ENCODE peak calls at places on chromosomes 7 and 10, in six cellular contexts. W, L, A, D, M and T are unnamed samples.

GRCh38 chr7:31120800-31121513 is 68.8 kb downstream of the ADCYAP1R1 start:
- DNase-seq in W (no peak), A (no peak), L (peak), D (no peak), M (no peak), T (no peak)

GRCh38 chr10:121077331-121077730 is 226.2 kb downstream of the WDR11 start:
- DNase-seq in A (no peak), L (no peak), D (peak), M (peak), W (peak), T (no peak)

GRCh38 chr7:149733131-149733531 is 40.3 kb downstream of the ZNF467 start:
- DNase-seq in A (no peak), M (no peak), D (no peak), L (no peak), W (no peak), T (no peak)

GRCh38 chr7:30976381-30976780 is 12.6 kb downstream of the GHRHR start:
- DNase-seq in A (no peak), D (no peak), W (no peak), L (peak), M (no peak), T (no peak)

GRCh38 chr7:111018960-111019835 is 71.7 kb upstream of the LRRN3 start:
- DNase-seq in M (no peak), L (no peak), A (no peak), W (no peak), D (no peak), T (no peak)

GRCh38 chr10:114776908-114777307 is 44.7 kb upstream of the FHIP2A start:
- DNase-seq in A (no peak), M (no peak), D (no peak), L (no peak), W (no peak), T (no peak)

GRCh38 chr7:150432915-150433892 is 17.2 kb upstream of the GIMAP8 start:
- DNase-seq in M (no peak), D (peak), L (peak), W (no peak), A (no peak), T (no peak)

GRCh38 chr10:5944389-5945202 is 32.7 kb downstream of the IL15RA start:
- DNase-seq in M (peak), D (peak), A (peak), L (peak), W (peak), T (peak)

GRCh38 chr7:31782411-31782991 is 95.5 kb downstream of the PPP1R17 start:
- DNase-seq in M (peak), A (peak), W (no peak), L (no peak), D (no peak), T (no peak)

GRCh38 chr7:4058158-4058557 is 623.9 kb upstream of the FOXK1 start:
- DNase-seq in L (no peak), M (no peak), W (no peak), A (peak), D (no peak), T (no peak)

GRCh38 chr10:131126321-131127121 is 185.0 kb downstream of the TCERG1L start:
- DNase-seq in M (peak), D (no peak), L (no peak), A (no peak), W (no peak), T (no peak)

GRCh38 chr7:97012293-97013005 is 7.1 kb downstream of the DLX6 start:
- DNase-seq in D (no peak), M (no peak), L (no peak), A (no peak), W (no peak), T (no peak)

GRCh38 chr7:24972991-24973390 is 7.0 kb downstream of the OSBPL3 start:
- DNase-seq in A (peak), L (no peak), W (no peak), M (peak), D (no peak), T (peak)

GRCh38 chr7:17802056-17802455 is 138.2 kb downstream of the SNX13 start:
- DNase-seq in W (no peak), L (no peak), D (no peak), A (peak), M (peak), T (no peak)

GRCh38 chr7:27189560-27190283 is 4.7 kb upstream of the HOXA11 start:
- DNase-seq in A (no peak), W (no peak), L (peak), D (peak), M (no peak), T (no peak)

GRCh38 chr10:12615296-12616220 is 266.2 kb downstream of the CAMK1D start:
- DNase-seq in W (no peak), D (no peak), M (no peak), A (no peak), L (no peak), T (no peak)

GRCh38 chr7:51235593-51236313 is 80.9 kb downstream of the COBL start:
- DNase-seq in A (no peak), D (no peak), M (no peak), W (no peak), L (no peak), T (no peak)

GRCh38 chr7:147833549-147833948 is 757.0 kb upstream of the C7orf33 start:
- DNase-seq in D (no peak), A (no peak), W (no peak), L (no peak), M (no peak), T (no peak)

GRCh38 chr10:107653832-107654287 is 489.4 kb upstream of the SORCS1 start:
- DNase-seq in L (peak), A (peak), D (no peak), W (no peak), M (peak), T (no peak)

GRCh38 chr10:118754556-118755423 is at the start of gene CACUL1:
- DNase-seq in A (peak), W (peak), M (peak), L (peak), D (peak), T (peak)

GRCh38 chr10:132186488-132187413 is at the start of gene DPYSL4:
- DNase-seq in M (no peak), A (no peak), D (no peak), L (no peak), W (peak), T (no peak)

GRCh38 chr10:132282667-132283603 is 24.8 kb downstream of the STK32C start:
- DNase-seq in W (peak), A (no peak), D (no peak), M (no peak), L (no peak), T (no peak)

GRCh38 chr7:28315565-28316420 is 96.5 kb upstream of the CREB5 start:
- DNase-seq in A (peak), W (no peak), L (peak), D (no peak), M (peak), T (no peak)

GRCh38 chr7:21355406-21355874 is 72.4 kb upstream of the SP4 start:
- DNase-seq in M (no peak), L (no peak), D (no peak), W (no peak), A (no peak), T (no peak)

GRCh38 chr7:121505021-121505420 is 108.9 kb upstream of the FAM3C start:
- DNase-seq in A (peak), D (no peak), W (no peak), M (no peak), L (no peak), T (no peak)

GRCh38 chr7:46170792-46171191 is 249.7 kb upstream of the IGFBP3 start:
- DNase-seq in D (no peak), W (no peak), A (peak), M (no peak), L (no peak), T (no peak)

GRCh38 chr10:74113546-74113945 is 37.1 kb downstream of the AP3M1 start:
- DNase-seq in M (peak), L (no peak), D (no peak), A (peak), W (no peak), T (no peak)

GRCh38 chr10:74114041-74114448 is 36.6 kb downstream of the AP3M1 start:
- DNase-seq in M (no peak), L (no peak), D (no peak), A (no peak), W (no peak), T (no peak)

GRCh38 chr10:74109452-74109851 is 41.2 kb downstream of the AP3M1 start:
- DNase-seq in A (no peak), L (no peak), D (no peak), W (no peak), M (no peak), T (no peak)

GRCh38 chr10:74107391-74107790 is 43.2 kb downstream of the AP3M1 start:
- DNase-seq in W (no peak), M (no peak), L (no peak), D (no peak), A (no peak), T (no peak)

DNA sequence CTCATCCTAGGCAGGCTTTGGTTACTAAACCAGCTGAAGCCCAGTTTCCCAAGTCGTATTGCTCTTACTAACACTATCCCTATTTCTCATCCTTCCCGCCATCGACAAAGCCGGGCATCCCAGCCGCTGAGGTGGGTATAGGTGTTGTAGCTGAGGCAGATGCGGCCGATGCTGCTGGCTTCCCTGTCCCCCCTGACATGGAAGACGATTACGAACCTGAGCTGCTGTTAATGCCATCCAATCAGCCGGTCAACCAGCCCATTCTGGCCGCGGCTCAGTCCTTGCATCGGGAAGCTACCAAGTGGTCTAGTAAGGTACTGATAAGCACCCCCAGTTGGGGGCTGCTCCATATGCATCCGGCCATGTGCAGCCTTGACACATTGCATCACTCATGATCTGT is 38.8 kb downstream of the AP3M1 start:
- DNase-seq in W (no peak), D (no peak), A (no peak), L (no peak), M (no peak), T (no peak)
- H3K27ac ChIP-seq in W (no peak), D (no peak), A (no peak), L (no peak), M (no peak), T (no peak)

GRCh38 chr10:53841746-53842145 is 959.3 kb downstream of the PCDH15 start:
- DNase-seq in M (no peak), A (no peak), D (no peak), L (no peak), W (no peak), T (no peak)

GRCh38 chr10:53843691-53844362 is 957.2 kb downstream of the PCDH15 start:
- DNase-seq in L (no peak), W (no peak), A (no peak), D (no peak), M (peak), T (no peak)

GRCh38 chr10:53846809-53847208 is 954.2 kb downstream of the PCDH15 start:
- DNase-seq in L (no peak), D (no peak), W (no peak), A (no peak), M (no peak), T (no peak)
- TF ChIP-seq CTCF in L (no peak), D (no peak), W (no peak), A (peak), M (peak), T (peak)

DNA sequence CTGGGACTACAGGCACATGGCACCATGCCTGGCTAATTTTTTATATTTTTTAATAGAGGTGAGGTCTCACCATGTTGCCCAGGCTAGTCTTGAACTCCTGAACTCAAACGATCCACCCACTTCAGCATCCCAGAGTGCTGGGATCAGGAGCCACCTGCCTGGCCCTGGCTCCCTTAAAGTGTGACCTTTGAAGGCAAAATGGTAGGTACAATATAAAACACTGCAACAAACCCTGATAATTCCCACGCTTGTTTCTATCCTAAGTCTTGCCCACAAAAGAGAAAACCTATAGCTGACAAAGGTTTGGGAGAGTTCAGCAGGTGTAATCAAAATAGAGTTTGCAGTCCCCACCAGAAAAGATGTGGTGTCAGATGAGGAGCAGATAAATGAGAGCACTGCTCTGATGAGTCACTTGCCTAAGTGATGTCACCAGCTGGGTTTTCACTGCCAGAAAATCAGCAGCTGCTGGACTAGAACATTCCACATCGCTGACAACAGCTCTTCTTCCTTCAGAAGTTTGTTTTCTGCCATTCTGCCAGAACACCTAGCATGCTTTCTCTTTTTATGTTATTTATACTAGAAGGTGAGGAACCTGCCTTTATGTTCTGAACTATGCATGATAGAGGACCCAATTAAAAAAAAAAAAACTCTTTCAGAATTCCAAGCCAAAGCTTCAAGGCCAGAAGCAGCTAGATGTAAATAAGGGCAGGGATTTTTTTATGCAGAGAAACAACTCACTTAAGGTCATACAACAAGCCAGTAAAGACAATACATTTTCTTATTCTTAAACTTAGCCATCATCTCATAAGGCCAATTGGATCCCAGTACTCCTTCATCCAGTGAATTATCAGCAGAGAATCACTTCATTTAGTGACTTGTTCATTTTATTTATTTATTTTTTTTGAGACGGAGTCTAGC is 18.0 kb downstream of the PURB start:
- DNase-seq in M (peak), A (peak), D (no peak), W (no peak), L (peak), T (peak)
- H3K4me3 ChIP-seq in M (no peak), A (no peak), D (no peak), W (no peak), L (no peak), T (no peak)

GRCh38 chr10:125027889-125028288 is 86.0 kb downstream of the ZRANB1 start:
- DNase-seq in L (no peak), A (no peak), W (peak), D (no peak), M (no peak), T (no peak)
- H3K27ac ChIP-seq in L (no peak), A (no peak), W (peak), D (no peak), M (no peak), T (no peak)

GRCh38 chr10:59631882-59632281 is 77.8 kb downstream of the SLC16A9 start:
- DNase-seq in W (no peak), A (no peak), D (no peak), M (peak), L (no peak), T (no peak)

GRCh38 chr10:59635502-59636290 is 74.0 kb downstream of the SLC16A9 start:
- DNase-seq in W (no peak), M (peak), D (no peak), A (no peak), L (no peak), T (no peak)

GRCh38 chr10:59634102-59634501 is 75.5 kb downstream of the SLC16A9 start:
- DNase-seq in A (no peak), W (no peak), D (no peak), M (no peak), L (no peak), T (no peak)

GRCh38 chr10:59631237-59631636 is 78.4 kb downstream of the SLC16A9 start:
- DNase-seq in W (no peak), A (no peak), D (no peak), L (no peak), M (no peak), T (no peak)

GRCh38 chr10:59633063-59633462 is 76.6 kb downstream of the SLC16A9 start:
- DNase-seq in M (no peak), L (no peak), A (no peak), D (no peak), W (no peak), T (no peak)
- TF ChIP-seq CTCF in M (no peak), L (peak), A (no peak), D (no peak), W (no peak), T (no peak)

DNA sequence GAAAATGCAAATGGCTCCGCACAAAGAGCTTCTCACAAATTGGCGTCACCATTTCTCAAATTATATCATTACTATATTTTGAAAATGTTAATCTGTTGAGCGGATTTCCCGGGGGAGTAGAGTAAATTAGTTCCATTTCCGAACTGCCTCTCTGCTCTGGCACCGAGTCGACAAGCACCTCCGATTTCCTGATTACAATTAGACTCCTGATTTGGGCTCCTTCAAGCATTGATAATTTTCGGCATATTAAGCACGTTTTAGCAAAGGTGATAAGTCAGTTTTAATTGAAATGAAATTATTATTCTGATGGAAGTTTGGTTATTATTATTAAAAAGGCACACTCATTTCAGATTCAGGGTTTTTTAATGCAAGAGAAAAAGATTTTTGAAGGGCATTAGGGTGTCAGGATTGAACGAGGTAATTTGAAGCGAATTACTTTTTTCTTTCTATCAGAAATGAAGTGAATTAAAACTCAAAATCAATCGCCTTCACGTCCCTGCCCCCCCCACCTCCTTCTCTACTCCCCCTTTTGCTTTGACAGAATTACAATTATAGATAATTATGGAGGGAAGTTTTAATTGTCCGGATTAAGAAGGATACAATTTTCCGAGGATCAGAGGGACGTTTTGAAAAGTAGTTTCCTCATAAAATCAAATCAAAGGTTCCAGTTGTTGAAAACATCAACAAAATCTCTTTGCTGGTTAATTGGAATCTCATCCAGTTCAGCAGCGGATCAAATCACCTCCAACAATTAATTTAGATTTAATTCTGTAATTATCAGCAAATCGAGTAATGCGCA is 3.9 kb upstream of the UNCX start:
- DNase-seq in W (no peak), M (no peak), L (no peak), D (no peak), A (no peak), T (no peak)
- H3K4me3 ChIP-seq in W (no peak), M (no peak), L (no peak), D (no peak), A (no peak), T (no peak)

DNA sequence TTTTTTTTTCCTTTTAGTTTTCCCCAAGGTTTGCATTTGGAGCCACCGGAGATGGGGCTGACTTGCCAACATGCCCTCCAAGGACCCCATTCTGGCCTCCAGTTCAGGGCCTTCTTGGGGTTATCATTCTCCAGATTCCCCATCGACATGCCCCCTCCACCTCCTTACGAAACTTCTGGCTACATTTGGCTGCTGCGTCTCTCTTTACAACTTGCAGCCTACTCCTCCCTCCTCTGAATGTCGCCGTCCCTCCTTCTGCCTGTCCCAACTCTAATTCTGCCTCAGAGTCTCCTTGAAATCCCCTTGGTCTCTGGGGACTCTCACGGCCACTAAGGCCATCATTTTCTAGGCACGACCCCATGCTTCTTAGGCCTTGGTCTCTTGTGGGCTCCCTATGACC is 72.2 kb upstream of the PODXL start:
- DNase-seq in M (no peak), L (no peak), D (no peak), A (no peak), W (no peak), T (no peak)
- H3K27ac ChIP-seq in M (no peak), L (no peak), D (no peak), A (no peak), W (peak), T (no peak)

GRCh38 chr7:40921589-40922315 is 781.1 kb downstream of the INHBA start:
- DNase-seq in M (peak), D (no peak), L (no peak), A (no peak), W (no peak), T (no peak)

GRCh38 chr7:40918701-40919271 is 784.0 kb downstream of the SUGCT start:
- DNase-seq in M (peak), W (no peak), D (no peak), A (peak), L (no peak), T (peak)

GRCh38 chr7:40922316-40922670 is 780.6 kb downstream of the INHBA start:
- DNase-seq in W (no peak), M (peak), D (no peak), A (peak), L (no peak), T (no peak)

GRCh38 chr7:40923631-40924030 is 779.3 kb downstream of the INHBA start:
- DNase-seq in D (no peak), M (no peak), W (no peak), A (no peak), L (no peak), T (no peak)
- TF ChIP-seq CTCF in D (no peak), M (no peak), W (no peak), A (no peak), L (no peak), T (no peak)

GRCh38 chr10:86769991-86770390 is 13.6 kb downstream of the BMPR1A start:
- DNase-seq in W (no peak), A (no peak), M (no peak), L (no peak), D (no peak), T (no peak)

GRCh38 chr10:86765548-86765947 is 9.1 kb downstream of the BMPR1A start:
- DNase-seq in W (no peak), A (peak), L (no peak), D (no peak), M (no peak), T (no peak)

GRCh38 chr10:86770412-86770960 is 14.1 kb downstream of the BMPR1A start:
- DNase-seq in W (no peak), D (no peak), L (no peak), M (no peak), A (no peak), T (no peak)

GRCh38 chr10:86763404-86763803 is 7.0 kb downstream of the BMPR1A start:
- DNase-seq in L (no peak), M (no peak), D (no peak), A (no peak), W (no peak), T (no peak)

DNA sequence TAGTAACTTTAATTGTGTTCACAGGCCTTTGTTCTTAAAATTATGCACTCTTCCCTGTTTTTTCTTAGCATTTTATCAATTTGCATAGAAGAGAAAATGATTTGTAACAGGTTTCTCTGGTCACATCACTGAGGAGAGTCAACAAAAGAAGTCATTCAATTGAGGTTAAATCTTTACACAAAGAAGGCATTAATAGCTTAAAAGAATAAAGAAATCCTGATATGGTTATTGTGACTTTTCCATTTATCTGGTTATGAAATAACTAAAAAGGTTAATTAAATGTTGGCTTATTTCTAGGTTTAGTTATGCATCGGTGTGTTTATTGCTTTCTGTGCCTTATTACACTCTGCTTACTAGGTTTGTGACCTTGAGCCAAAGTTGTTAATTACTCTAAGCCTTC is 12.0 kb downstream of the BMPR1A start:
- DNase-seq in L (no peak), W (no peak), M (no peak), D (no peak), A (no peak), T (no peak)
- H3K4me3 ChIP-seq in L (no peak), W (no peak), M (no peak), D (no peak), A (no peak), T (no peak)